ENCODE peak calls at places on chromosomes 11 and 22, in ten cellular contexts. G is cardiac fibroblast; N is tibial artery; R is SW 1271; A is midbrain; U is CD4-positive, alpha-beta T cell; H is astrocyte of the spinal cord; O is activated CD4-positive, CD25-positive, alpha-beta regulatory T cell; Q is NCI-H2029; S is ecto neural progenitor cell. C is an unnamed sample.

GRCh38 chr22:35104491-35104890 is 38.5 kb downstream of the ISX start:
- DNase-seq in G (no peak), N (no peak), R (no peak), A (no peak), U (no peak), H (no peak), O (no peak), Q (no peak), S (no peak), C (no peak)

GRCh38 chr11:41281131-41281742 is 178.2 kb downstream of the LRRC4C start:
- DNase-seq in G (no peak), N (no peak), R (no peak), A (no peak), U (no peak), H (peak), O (no peak), Q (no peak), S (no peak), C (no peak)

GRCh38 chr22:46841528-46841927 is 79.1 kb downstream of the TBC1D22A start:
- DNase-seq in G (no peak), N (no peak), R (no peak), A (no peak), U (no peak), H (no peak), O (no peak), Q (no peak), S (no peak), C (no peak)

GRCh38 chr22:36775589-36775965 is 342 bp downstream of the IFT27 start:
- DNase-seq in G (no peak), N (peak), R (no peak), A (peak), U (peak), H (peak), O (no peak), Q (peak), S (no peak), C (peak)

GRCh38 chr11:61607920-61608599 is 27.2 kb upstream of the SYT7 start:
- DNase-seq in G (no peak), N (no peak), R (no peak), A (no peak), U (no peak), H (no peak), O (no peak), Q (no peak), S (no peak), C (no peak)

GRCh38 chr11:69539416-69540117 is 58.1 kb downstream of the LINC01488 start:
- DNase-seq in G (no peak), N (peak), R (no peak), A (peak), U (no peak), H (no peak), O (no peak), Q (no peak), S (no peak), C (no peak)

GRCh38 chr11:100689141-100689540 is 2.1 kb downstream of the ARHGAP42 start:
- DNase-seq in G (peak), N (no peak), R (no peak), A (no peak), U (no peak), H (no peak), O (no peak), Q (no peak), S (no peak), C (no peak)

GRCh38 chr11:64153831-64154230 is 12.1 kb downstream of the MACROD1 start:
- DNase-seq in G (no peak), N (no peak), R (no peak), A (no peak), U (no peak), H (no peak), O (no peak), Q (no peak), S (no peak), C (no peak)

GRCh38 chr11:3096909-3097395 is 39.7 kb upstream of the CARS1 start:
- DNase-seq in G (no peak), N (no peak), R (no peak), A (no peak), U (no peak), H (no peak), O (no peak), Q (no peak), S (peak), C (no peak)

GRCh38 chr11:61474234-61474633 is 34.3 kb upstream of the LRRC10B start:
- DNase-seq in G (no peak), N (no peak), R (no peak), A (no peak), U (no peak), H (no peak), O (no peak), Q (no peak), S (no peak), C (no peak)

GRCh38 chr11:130773436-130773835 is 142.8 kb downstream of the SNX19 start:
- DNase-seq in G (no peak), N (no peak), R (no peak), A (no peak), U (no peak), H (no peak), O (no peak), Q (no peak), S (peak), C (no peak)

GRCh38 chr11:22878604-22879003 is 18.3 kb upstream of the CCDC179 start:
- DNase-seq in G (peak), N (no peak), R (no peak), A (no peak), U (no peak), H (no peak), O (no peak), Q (no peak), S (no peak), C (no peak)

GRCh38 chr11:127470485-127470884 is 469.9 kb upstream of the KIRREL3 start:
- DNase-seq in G (peak), N (no peak), R (no peak), A (no peak), U (no peak), H (peak), O (no peak), Q (no peak), S (no peak), C (no peak)

GRCh38 chr11:45180888-45181594 is 34.6 kb downstream of the PRDM11 start:
- DNase-seq in G (peak), N (peak), R (peak), A (no peak), U (peak), H (peak), O (no peak), Q (no peak), S (no peak), C (no peak)

GRCh38 chr11:95487391-95487790 is 256.4 kb upstream of the SESN3 start:
- DNase-seq in G (no peak), N (no peak), R (no peak), A (no peak), U (no peak), H (no peak), O (no peak), Q (no peak), S (no peak), C (no peak)

GRCh38 chr11:13105237-13105844 is 96.2 kb downstream of the RASSF10 start:
- DNase-seq in G (no peak), N (peak), R (no peak), A (no peak), U (no peak), H (no peak), O (no peak), Q (peak), S (no peak), C (no peak)

GRCh38 chr22:39236321-39237275 is 8.2 kb downstream of the PDGFB start:
- DNase-seq in G (peak), N (no peak), R (no peak), A (no peak), U (no peak), H (no peak), O (no peak), Q (peak), S (no peak), C (no peak)

C was measured in T follicular helper cell.